ENCODE peak calls at places on chromosomes 1 and 21, in nine cellular contexts. One of them, this sample, is unnamed.

GRCh38 chr1:186841599-186841998 is 12.8 kb downstream of the PLA2G4A start:
- DNase-seq in amniotic epithelial cell: peak; percentile 67
- DNase-seq in anterior cingulate cortex: no peak
- DNase-seq in hypothalamus: no peak
- DNase-seq in MM.1S: no peak
- DNase-seq in astrocyte of the cerebellum: no peak
- DNase-seq in colonic mucosa: no peak
- DNase-seq in aorta: no peak
- DNase-seq in activated CD4-positive, alpha-beta T cell treated with anti-CD3 and anti-CD28 coated beads for 24 hours: no peak
- DNase-seq in this sample: no peak

GRCh38 chr21:46639489-46640386 is 4.3 kb downstream of the PRMT2 start:
- DNase-seq in amniotic epithelial cell: peak; percentile 35
- DNase-seq in anterior cingulate cortex: no peak
- DNase-seq in hypothalamus: no peak
- DNase-seq in MM.1S: no peak
- DNase-seq in astrocyte of the cerebellum: no peak
- DNase-seq in colonic mucosa: no peak
- DNase-seq in aorta: no peak
- DNase-seq in activated CD4-positive, alpha-beta T cell treated with anti-CD3 and anti-CD28 coated beads for 24 hours: no peak
- DNase-seq in this sample: no peak

GRCh38 chr21:25518491-25518911 is 88.8 kb downstream of the MRPL39 start:
- DNase-seq in amniotic epithelial cell: peak; percentile 33
- DNase-seq in anterior cingulate cortex: no peak
- DNase-seq in hypothalamus: no peak
- DNase-seq in MM.1S: no peak
- DNase-seq in astrocyte of the cerebellum: no peak
- DNase-seq in colonic mucosa: no peak
- DNase-seq in aorta: no peak
- DNase-seq in activated CD4-positive, alpha-beta T cell treated with anti-CD3 and anti-CD28 coated beads for 24 hours: no peak
- DNase-seq in this sample: no peak

GRCh38 chr1:156121441-156121840 is 6.9 kb downstream of the LMNA start:
- DNase-seq in amniotic epithelial cell: no peak
- DNase-seq in anterior cingulate cortex: no peak
- DNase-seq in hypothalamus: no peak
- DNase-seq in MM.1S: no peak
- DNase-seq in astrocyte of the cerebellum: no peak
- DNase-seq in colonic mucosa: no peak
- DNase-seq in aorta: no peak
- DNase-seq in activated CD4-positive, alpha-beta T cell treated with anti-CD3 and anti-CD28 coated beads for 24 hours: no peak
- DNase-seq in this sample: no peak

GRCh38 chr1:56985857-56986256 is 20.0 kb upstream of the C8B start:
- DNase-seq in amniotic epithelial cell: no peak
- DNase-seq in anterior cingulate cortex: no peak
- DNase-seq in hypothalamus: no peak
- DNase-seq in MM.1S: no peak
- DNase-seq in astrocyte of the cerebellum: no peak
- DNase-seq in colonic mucosa: no peak
- DNase-seq in aorta: no peak
- DNase-seq in activated CD4-positive, alpha-beta T cell treated with anti-CD3 and anti-CD28 coated beads for 24 hours: no peak
- DNase-seq in this sample: no peak

GRCh38 chr1:93672069-93672468 is 9.6 kb downstream of the BCAR3 start:
- DNase-seq in amniotic epithelial cell: peak; percentile 92
- DNase-seq in anterior cingulate cortex: no peak
- DNase-seq in hypothalamus: no peak
- DNase-seq in MM.1S: no peak
- DNase-seq in astrocyte of the cerebellum: no peak
- DNase-seq in colonic mucosa: peak; percentile 93
- DNase-seq in aorta: no peak
- DNase-seq in activated CD4-positive, alpha-beta T cell treated with anti-CD3 and anti-CD28 coated beads for 24 hours: no peak
- DNase-seq in this sample: no peak

GRCh38 chr1:93453911-93454310 is 6.0 kb downstream of the FNBP1L start:
- DNase-seq in amniotic epithelial cell: no peak
- DNase-seq in anterior cingulate cortex: no peak
- DNase-seq in hypothalamus: no peak
- DNase-seq in MM.1S: no peak
- DNase-seq in astrocyte of the cerebellum: no peak
- DNase-seq in colonic mucosa: no peak
- DNase-seq in aorta: no peak
- DNase-seq in activated CD4-positive, alpha-beta T cell treated with anti-CD3 and anti-CD28 coated beads for 24 hours: no peak
- DNase-seq in this sample: no peak

GRCh38 chr1:237503292-237503691 is 387.4 kb downstream of the ZP4 start:
- DNase-seq in amniotic epithelial cell: no peak
- DNase-seq in anterior cingulate cortex: no peak
- DNase-seq in hypothalamus: no peak
- DNase-seq in MM.1S: no peak
- DNase-seq in astrocyte of the cerebellum: no peak
- DNase-seq in colonic mucosa: no peak
- DNase-seq in aorta: no peak
- DNase-seq in activated CD4-positive, alpha-beta T cell treated with anti-CD3 and anti-CD28 coated beads for 24 hours: no peak
- DNase-seq in this sample: no peak

GRCh38 chr1:223819730-223820514 is 25.8 kb downstream of the TP53BP2 start:
- DNase-seq in amniotic epithelial cell: peak; percentile 61
- DNase-seq in anterior cingulate cortex: no peak
- DNase-seq in hypothalamus: no peak
- DNase-seq in MM.1S: no peak
- DNase-seq in astrocyte of the cerebellum: no peak
- DNase-seq in colonic mucosa: no peak
- DNase-seq in aorta: no peak
- DNase-seq in activated CD4-positive, alpha-beta T cell treated with anti-CD3 and anti-CD28 coated beads for 24 hours: no peak
- DNase-seq in this sample: no peak

GRCh38 chr1:95742591-95743089 is 508.6 kb downstream of the RWDD3 start:
- DNase-seq in amniotic epithelial cell: peak; percentile 19
- DNase-seq in anterior cingulate cortex: no peak
- DNase-seq in hypothalamus: no peak
- DNase-seq in MM.1S: peak; percentile 36
- DNase-seq in astrocyte of the cerebellum: no peak
- DNase-seq in colonic mucosa: no peak
- DNase-seq in aorta: no peak
- DNase-seq in activated CD4-positive, alpha-beta T cell treated with anti-CD3 and anti-CD28 coated beads for 24 hours: no peak
- DNase-seq in this sample: no peak

GRCh38 chr1:214719207-214719606 is 116.2 kb downstream of the CENPF start:
- DNase-seq in amniotic epithelial cell: no peak
- DNase-seq in anterior cingulate cortex: no peak
- DNase-seq in hypothalamus: no peak
- DNase-seq in MM.1S: no peak
- DNase-seq in astrocyte of the cerebellum: no peak
- DNase-seq in colonic mucosa: no peak
- DNase-seq in aorta: no peak
- DNase-seq in activated CD4-positive, alpha-beta T cell treated with anti-CD3 and anti-CD28 coated beads for 24 hours: no peak
- DNase-seq in this sample: no peak

GRCh38 chr1:203172184-203173115 is 3.2 kb downstream of the MYBPH start:
- DNase-seq in amniotic epithelial cell: peak; percentile 45
- DNase-seq in anterior cingulate cortex: peak; percentile 17
- DNase-seq in hypothalamus: peak; percentile 30
- DNase-seq in MM.1S: peak; percentile 61
- DNase-seq in astrocyte of the cerebellum: peak; percentile 31
- DNase-seq in colonic mucosa: peak; percentile 67
- DNase-seq in aorta: peak; percentile 82
- DNase-seq in activated CD4-positive, alpha-beta T cell treated with anti-CD3 and anti-CD28 coated beads for 24 hours: peak; percentile 28
- DNase-seq in this sample: peak; percentile 48

GRCh38 chr1:56360021-56360420 is 219.3 kb downstream of the PLPP3 start:
- DNase-seq in amniotic epithelial cell: peak; percentile 37
- DNase-seq in anterior cingulate cortex: no peak
- DNase-seq in hypothalamus: no peak
- DNase-seq in MM.1S: no peak
- DNase-seq in astrocyte of the cerebellum: no peak
- DNase-seq in colonic mucosa: no peak
- DNase-seq in aorta: no peak
- DNase-seq in activated CD4-positive, alpha-beta T cell treated with anti-CD3 and anti-CD28 coated beads for 24 hours: no peak
- DNase-seq in this sample: no peak

GRCh38 chr1:243495442-243496172 is 239.8 kb downstream of the SDCCAG8 start:
- DNase-seq in amniotic epithelial cell: peak; percentile 96
- DNase-seq in anterior cingulate cortex: no peak
- DNase-seq in hypothalamus: no peak
- DNase-seq in MM.1S: no peak
- DNase-seq in astrocyte of the cerebellum: no peak
- DNase-seq in colonic mucosa: no peak
- DNase-seq in aorta: no peak
- DNase-seq in activated CD4-positive, alpha-beta T cell treated with anti-CD3 and anti-CD28 coated beads for 24 hours: no peak
- DNase-seq in this sample: no peak

GRCh38 chr21:42395910-42396625 is at the start of gene TMPRSS3:
- DNase-seq in amniotic epithelial cell: no peak
- DNase-seq in anterior cingulate cortex: no peak
- DNase-seq in hypothalamus: no peak
- DNase-seq in MM.1S: no peak
- DNase-seq in astrocyte of the cerebellum: no peak
- DNase-seq in colonic mucosa: no peak
- DNase-seq in aorta: peak; percentile 13
- DNase-seq in activated CD4-positive, alpha-beta T cell treated with anti-CD3 and anti-CD28 coated beads for 24 hours: no peak
- DNase-seq in this sample: no peak

GRCh38 chr1:118927421-118927820 is 60.7 kb downstream of the TBX15 start:
- DNase-seq in amniotic epithelial cell: no peak
- DNase-seq in anterior cingulate cortex: no peak
- DNase-seq in hypothalamus: no peak
- DNase-seq in MM.1S: no peak
- DNase-seq in astrocyte of the cerebellum: no peak
- DNase-seq in colonic mucosa: no peak
- DNase-seq in aorta: no peak
- DNase-seq in activated CD4-positive, alpha-beta T cell treated with anti-CD3 and anti-CD28 coated beads for 24 hours: no peak
- DNase-seq in this sample: no peak

GRCh38 chr1:99227498-99227897 is 36.8 kb upstream of the PLPPR4 start:
- DNase-seq in amniotic epithelial cell: no peak
- DNase-seq in anterior cingulate cortex: no peak
- DNase-seq in hypothalamus: no peak
- DNase-seq in MM.1S: no peak
- DNase-seq in astrocyte of the cerebellum: no peak
- DNase-seq in colonic mucosa: no peak
- DNase-seq in aorta: no peak
- DNase-seq in activated CD4-positive, alpha-beta T cell treated with anti-CD3 and anti-CD28 coated beads for 24 hours: no peak
- DNase-seq in this sample: no peak

GRCh38 chr1:43776043-43776761 is 68.9 kb downstream of the ST3GAL3 start:
- DNase-seq in amniotic epithelial cell: peak; percentile 33
- DNase-seq in anterior cingulate cortex: no peak
- DNase-seq in hypothalamus: no peak
- DNase-seq in MM.1S: no peak
- DNase-seq in astrocyte of the cerebellum: no peak
- DNase-seq in colonic mucosa: no peak
- DNase-seq in aorta: no peak
- DNase-seq in activated CD4-positive, alpha-beta T cell treated with anti-CD3 and anti-CD28 coated beads for 24 hours: no peak
- DNase-seq in this sample: no peak

GRCh38 chr1:201964266-201964665 is 9.0 kb downstream of the TIMM17A start:
- DNase-seq in amniotic epithelial cell: peak; percentile 94
- DNase-seq in anterior cingulate cortex: no peak
- DNase-seq in hypothalamus: no peak
- DNase-seq in MM.1S: no peak
- DNase-seq in astrocyte of the cerebellum: no peak
- DNase-seq in colonic mucosa: no peak
- DNase-seq in aorta: no peak
- DNase-seq in activated CD4-positive, alpha-beta T cell treated with anti-CD3 and anti-CD28 coated beads for 24 hours: no peak
- DNase-seq in this sample: no peak

GRCh38 chr1:109371271-109371739 is 26.4 kb downstream of the SORT1 start:
- DNase-seq in amniotic epithelial cell: peak; percentile 94
- DNase-seq in anterior cingulate cortex: no peak
- DNase-seq in hypothalamus: no peak
- DNase-seq in MM.1S: peak; percentile 11
- DNase-seq in astrocyte of the cerebellum: no peak
- DNase-seq in colonic mucosa: no peak
- DNase-seq in aorta: no peak
- DNase-seq in activated CD4-positive, alpha-beta T cell treated with anti-CD3 and anti-CD28 coated beads for 24 hours: no peak
- DNase-seq in this sample: no peak

GRCh38 chr1:116425987-116426386 is 52.9 kb downstream of the ATP1A1 start:
- DNase-seq in amniotic epithelial cell: no peak
- DNase-seq in anterior cingulate cortex: no peak
- DNase-seq in hypothalamus: no peak
- DNase-seq in MM.1S: no peak
- DNase-seq in astrocyte of the cerebellum: no peak
- DNase-seq in colonic mucosa: no peak
- DNase-seq in aorta: no peak
- DNase-seq in activated CD4-positive, alpha-beta T cell treated with anti-CD3 and anti-CD28 coated beads for 24 hours: no peak
- DNase-seq in this sample: no peak

GRCh38 chr1:184023133-184023532 is 14.4 kb downstream of the COLGALT2 start:
- DNase-seq in amniotic epithelial cell: no peak
- DNase-seq in anterior cingulate cortex: no peak
- DNase-seq in hypothalamus: no peak
- DNase-seq in MM.1S: no peak
- DNase-seq in astrocyte of the cerebellum: no peak
- DNase-seq in colonic mucosa: no peak
- DNase-seq in aorta: no peak
- DNase-seq in activated CD4-positive, alpha-beta T cell treated with anti-CD3 and anti-CD28 coated beads for 24 hours: no peak
- DNase-seq in this sample: no peak

GRCh38 chr1:159983681-159984080 is 29.6 kb upstream of the SLAMF9 start:
- DNase-seq in amniotic epithelial cell: no peak
- DNase-seq in anterior cingulate cortex: no peak
- DNase-seq in hypothalamus: no peak
- DNase-seq in MM.1S: no peak
- DNase-seq in astrocyte of the cerebellum: no peak
- DNase-seq in colonic mucosa: peak; percentile 5
- DNase-seq in aorta: no peak
- DNase-seq in activated CD4-positive, alpha-beta T cell treated with anti-CD3 and anti-CD28 coated beads for 24 hours: no peak
- DNase-seq in this sample: no peak

GRCh38 chr1:74534241-74534640 is 21.8 kb upstream of the LRRC53 start:
- DNase-seq in amniotic epithelial cell: peak; percentile 2
- DNase-seq in anterior cingulate cortex: no peak
- DNase-seq in hypothalamus: no peak
- DNase-seq in MM.1S: no peak
- DNase-seq in astrocyte of the cerebellum: peak; percentile 69
- DNase-seq in colonic mucosa: no peak
- DNase-seq in aorta: no peak
- DNase-seq in activated CD4-positive, alpha-beta T cell treated with anti-CD3 and anti-CD28 coated beads for 24 hours: no peak
- DNase-seq in this sample: no peak

GRCh38 chr1:40252601-40253000 is 4.9 kb downstream of the TMCO2 start:
- DNase-seq in amniotic epithelial cell: peak; percentile 53
- DNase-seq in anterior cingulate cortex: no peak
- DNase-seq in hypothalamus: no peak
- DNase-seq in MM.1S: no peak
- DNase-seq in astrocyte of the cerebellum: no peak
- DNase-seq in colonic mucosa: no peak
- DNase-seq in aorta: no peak
- DNase-seq in activated CD4-positive, alpha-beta T cell treated with anti-CD3 and anti-CD28 coated beads for 24 hours: no peak
- DNase-seq in this sample: no peak

GRCh38 chr21:41328660-41329300 is 12.2 kb downstream of the FAM3B start:
- DNase-seq in amniotic epithelial cell: no peak
- DNase-seq in anterior cingulate cortex: no peak
- DNase-seq in hypothalamus: no peak
- DNase-seq in MM.1S: no peak
- DNase-seq in astrocyte of the cerebellum: peak; percentile 63
- DNase-seq in colonic mucosa: no peak
- DNase-seq in aorta: no peak
- DNase-seq in activated CD4-positive, alpha-beta T cell treated with anti-CD3 and anti-CD28 coated beads for 24 hours: no peak
- DNase-seq in this sample: no peak

GRCh38 chr21:34743285-34743684 is 74.5 kb downstream of the CLIC6 start:
- DNase-seq in amniotic epithelial cell: no peak
- DNase-seq in anterior cingulate cortex: no peak
- DNase-seq in hypothalamus: no peak
- DNase-seq in MM.1S: no peak
- DNase-seq in astrocyte of the cerebellum: no peak
- DNase-seq in colonic mucosa: no peak
- DNase-seq in aorta: no peak
- DNase-seq in activated CD4-positive, alpha-beta T cell treated with anti-CD3 and anti-CD28 coated beads for 24 hours: no peak
- DNase-seq in this sample: no peak

GRCh38 chr1:117067528-117068370 is 7.6 kb downstream of the TTF2 start:
- DNase-seq in amniotic epithelial cell: peak; percentile 59
- DNase-seq in anterior cingulate cortex: peak; percentile 24
- DNase-seq in hypothalamus: peak; percentile 7
- DNase-seq in MM.1S: peak; percentile 24
- DNase-seq in astrocyte of the cerebellum: no peak
- DNase-seq in colonic mucosa: peak; percentile 34
- DNase-seq in aorta: no peak
- DNase-seq in activated CD4-positive, alpha-beta T cell treated with anti-CD3 and anti-CD28 coated beads for 24 hours: no peak
- DNase-seq in this sample: peak; percentile 17

GRCh38 chr21:43190544-43191340 is 21.9 kb downstream of the CRYAA start:
- DNase-seq in amniotic epithelial cell: no peak
- DNase-seq in anterior cingulate cortex: no peak
- DNase-seq in hypothalamus: no peak
- DNase-seq in MM.1S: no peak
- DNase-seq in astrocyte of the cerebellum: no peak
- DNase-seq in colonic mucosa: peak; percentile 14
- DNase-seq in aorta: peak; percentile 37
- DNase-seq in activated CD4-positive, alpha-beta T cell treated with anti-CD3 and anti-CD28 coated beads for 24 hours: no peak
- DNase-seq in this sample: no peak

GRCh38 chr1:46457178-46457577 is 32.5 kb upstream of the DMBX1 start:
- DNase-seq in amniotic epithelial cell: no peak
- DNase-seq in anterior cingulate cortex: no peak
- DNase-seq in hypothalamus: no peak
- DNase-seq in MM.1S: no peak
- DNase-seq in astrocyte of the cerebellum: no peak
- DNase-seq in colonic mucosa: no peak
- DNase-seq in aorta: no peak
- DNase-seq in activated CD4-positive, alpha-beta T cell treated with anti-CD3 and anti-CD28 coated beads for 24 hours: no peak
- DNase-seq in this sample: no peak

GRCh38 chr1:36089393-36090121 is 865 bp downstream of the ADPRS start:
- DNase-seq in amniotic epithelial cell: peak; percentile 71
- DNase-seq in anterior cingulate cortex: no peak
- DNase-seq in hypothalamus: no peak
- DNase-seq in MM.1S: peak; percentile 50
- DNase-seq in astrocyte of the cerebellum: peak; percentile 57
- DNase-seq in colonic mucosa: no peak
- DNase-seq in aorta: peak; percentile 64
- DNase-seq in activated CD4-positive, alpha-beta T cell treated with anti-CD3 and anti-CD28 coated beads for 24 hours: no peak
- DNase-seq in this sample: no peak

This sample was measured in amygdala.